ENCODE peak calls at places on chromosomes 4 and X, in five cellular contexts. M is IMR-90, A is H9, Y is H1, U is mesendoderm. X is an unnamed sample.

GRCh38 chr4:115851918-115852766 is 738.7 kb upstream of the NDST4 start:
- DNase-seq in M (no peak), A (peak; percentile 73), Y (peak; percentile 67), U (peak; percentile 87), X (peak; percentile 40)

GRCh38 chrX:74450803-74451449 is 29.6 kb downstream of the SLC16A2 start:
- DNase-seq in M (peak; percentile 94), A (no peak), Y (no peak), U (no peak), X (no peak)

GRCh38 chrX:153334654-153335295 is 822 bp downstream of the ZNF275 start:
- DNase-seq in M (no peak), A (no peak), Y (no peak), U (no peak), X (no peak)

GRCh38 chr4:145216532-145216931 is 36.1 kb upstream of the OTUD4 start:
- DNase-seq in M (peak; percentile 44), A (no peak), Y (no peak), U (no peak), X (no peak)

GRCh38 chr4:42671431-42672194 is 14.7 kb upstream of the ATP8A1 start:
- DNase-seq in M (no peak), A (no peak), Y (no peak), U (peak; percentile 42), X (no peak)

GRCh38 chrX:11363069-11363594 is 69.9 kb downstream of the AMELX start:
- DNase-seq in M (no peak), A (no peak), Y (no peak), U (no peak), X (no peak)

GRCh38 chr4:54898163-54898562 is 227.2 kb downstream of the KDR start:
- DNase-seq in M (peak; percentile 26), A (no peak), Y (no peak), U (no peak), X (no peak)

GRCh38 chr4:183830438-183830985 is 74.6 kb upstream of the STOX2 start:
- DNase-seq in M (no peak), A (no peak), Y (no peak), U (no peak), X (no peak)

GRCh38 chr4:176436500-176436973 is 116.8 kb downstream of the SPCS3 start:
- DNase-seq in M (peak; percentile 94), A (no peak), Y (no peak), U (peak; percentile 61), X (no peak)

GRCh38 chr4:1490011-1490905 is 84.0 kb upstream of the NKX1-1 start:
- DNase-seq in M (no peak), A (no peak), Y (no peak), U (no peak), X (no peak)

GRCh38 chrX:154738013-154738738 is 12.7 kb downstream of the GAB3 start:
- DNase-seq in M (peak; percentile 92), A (no peak), Y (no peak), U (no peak), X (no peak)

GRCh38 chr4:180751009-180751408 is 1492.2 kb upstream of the TENM3 start:
- DNase-seq in M (peak; percentile 81), A (no peak), Y (no peak), U (no peak), X (no peak)

GRCh38 chrX:46649421-46650260 is 76.1 kb downstream of the CHST7 start:
- DNase-seq in M (peak; percentile 19), A (peak; percentile 69), Y (no peak), U (peak; percentile 36), X (no peak)

GRCh38 chr4:189046642-189047041 is 894.0 kb upstream of the FRG1 start:
- DNase-seq in M (peak; percentile 24), A (peak; percentile 74), Y (no peak), U (peak; percentile 72), X (no peak)

GRCh38 chr4:14841801-14842748 is 160.2 kb upstream of the CPEB2 start:
- DNase-seq in M (no peak), A (no peak), Y (no peak), U (no peak), X (no peak)

GRCh38 chr4:81650871-81651270 is 179.2 kb upstream of the RASGEF1B start:
- DNase-seq in M (no peak), A (no peak), Y (no peak), U (peak; percentile 99), X (no peak)

GRCh38 chrX:104922206-104922621 is 298.3 kb downstream of the TEX13A start:
- DNase-seq in M (peak; percentile 61), A (peak; percentile 79), Y (peak; percentile 72), U (peak; percentile 82), X (peak; percentile 49)

GRCh38 chrX:86455495-86455894 is 307.2 kb downstream of the DACH2 start:
- DNase-seq in M (no peak), A (no peak), Y (no peak), U (peak; percentile 14), X (no peak)

DNA sequence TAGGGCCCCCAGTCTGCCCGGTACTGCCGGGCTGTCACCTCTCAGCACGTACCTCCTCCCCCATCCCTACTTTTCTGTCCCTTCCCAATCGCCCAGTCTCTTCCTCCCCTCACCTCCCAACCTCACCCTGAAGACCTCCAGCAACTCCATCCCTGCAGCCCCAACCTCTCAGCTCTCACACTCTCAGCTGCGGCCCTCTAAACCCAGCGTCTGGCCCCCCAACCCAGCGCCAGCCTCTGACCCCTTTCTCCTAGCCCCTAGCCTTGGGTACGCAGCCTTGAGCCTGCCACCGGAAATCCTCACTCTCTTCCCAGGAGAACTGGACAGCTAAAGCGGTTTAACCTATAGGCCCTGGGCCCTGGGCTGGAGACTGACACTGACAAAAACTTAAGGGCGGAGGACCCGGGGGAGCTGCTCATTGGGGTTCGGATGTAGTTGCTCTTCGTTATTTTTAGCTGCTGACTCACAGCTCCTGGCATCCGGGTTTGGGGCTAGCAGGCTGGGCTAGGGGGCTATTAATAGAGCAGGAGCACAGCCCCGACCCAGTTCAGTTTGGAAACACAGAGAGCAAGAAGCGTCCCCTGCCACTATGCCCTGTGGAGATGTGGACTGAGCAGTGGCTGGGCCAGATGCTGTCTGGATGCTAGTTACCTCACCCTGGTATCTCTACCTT is 9.6 kb upstream of the DLG3 start:
- DNase-seq in M (peak; percentile 48), A (no peak), Y (no peak), U (peak; percentile 10), X (no peak)
- H3K18ac ChIP-seq in M (no peak overlapping the region), A (no peak overlapping the region), Y (no peak overlapping the region), U (no peak overlapping the region), X (no peak overlapping the region)

GRCh38 chrX:13115457-13115856 is 71.0 kb upstream of the FAM9C start:
- DNase-seq in M (no peak), A (no peak), Y (no peak), U (no peak), X (no peak)
- H4K8ac ChIP-seq in M (no peak overlapping the region), A (no peak overlapping the region), Y (no peak overlapping the region), U (no peak overlapping the region), X (no peak overlapping the region)

DNA sequence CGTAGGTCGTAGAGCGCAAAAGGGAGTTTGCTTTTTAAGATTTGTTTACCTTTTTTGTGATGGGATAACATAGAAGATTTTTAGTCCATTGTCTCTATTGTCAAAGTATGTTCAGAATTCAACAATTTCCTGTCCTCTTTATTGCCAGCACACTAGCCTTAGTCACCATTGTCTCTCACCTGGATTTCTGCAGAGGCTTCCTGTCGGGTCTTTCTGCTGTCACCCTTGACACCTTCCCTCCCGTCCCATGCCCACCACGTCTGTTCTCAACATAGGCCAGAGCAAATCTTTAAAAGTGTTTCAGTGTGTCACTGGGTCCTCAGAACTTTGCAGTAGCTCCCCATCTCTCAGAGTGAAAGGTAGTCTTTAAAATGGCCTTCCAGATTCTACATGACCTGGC is 323.9 kb downstream of the TENM3 start:
- DNase-seq in M (no peak), A (no peak), Y (no peak), U (peak; percentile 53), X (no peak)
- H3K18ac ChIP-seq in M (no peak overlapping the region), A (no peak overlapping the region), Y (no peak overlapping the region), U (peak overlapping the region; percentile 84), X (no peak overlapping the region)

DNA sequence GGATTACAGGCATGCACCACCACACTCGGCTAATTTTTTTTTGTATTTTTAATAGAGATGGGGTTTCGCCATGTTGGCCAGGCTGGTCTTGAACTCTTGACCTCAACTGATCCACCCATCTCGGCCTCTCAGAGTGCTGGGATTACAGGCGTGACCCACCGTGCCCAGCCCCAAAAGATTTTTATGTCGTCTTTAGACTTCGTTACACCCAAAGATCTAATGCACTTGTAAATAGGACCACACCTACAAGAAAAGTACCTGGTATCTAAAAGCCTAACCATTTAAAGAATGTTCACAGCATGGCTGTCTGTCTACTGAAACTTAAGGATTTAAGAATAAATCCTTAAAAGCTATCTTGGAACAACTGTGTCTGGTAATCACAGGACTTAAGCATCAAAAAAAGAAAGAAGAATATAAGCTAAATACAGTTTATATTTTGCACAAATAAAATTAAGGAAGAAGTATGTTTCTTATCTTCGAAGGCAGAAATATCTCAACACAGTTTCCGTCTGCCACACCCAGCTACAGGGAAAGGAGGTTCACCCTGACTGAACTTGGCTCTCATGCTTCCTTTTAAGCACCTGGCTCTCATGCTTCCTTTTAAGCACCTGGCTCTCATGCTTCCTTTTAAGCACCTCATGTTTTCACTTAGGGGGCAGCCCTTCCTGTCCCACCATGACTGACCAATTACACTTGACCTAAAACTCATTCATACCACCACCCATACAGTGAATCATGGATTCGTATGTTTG is 92.0 kb upstream of the STS start:
- DNase-seq in M (no peak), A (no peak), Y (no peak), U (no peak), X (no peak)
- H4K8ac ChIP-seq in M (no peak overlapping the region), A (no peak overlapping the region), Y (no peak overlapping the region), U (no peak overlapping the region), X (no peak overlapping the region)

X was measured in neuronal stem cell.